ENCODE peak calls at places on chromosomes 12 and 14, in ten cellular contexts. H is GM20000; A is central memory CD8-positive, alpha-beta T cell; M is dermis blood vessel endothelial cell; O is nephron progenitor cell; X is CD8-positive, alpha-beta T cell; L is Kasumi-1; E is globus pallidus; G is NAMALWA; V is A172. U is an unnamed sample.

GRCh38 chr14:64235652-64236640 is 58.2 kb downstream of the ESR2 start:
- DNase-seq in H (peak; percentile 73), A (no peak), M (no peak), O (no peak), X (no peak), L (no peak), E (no peak), G (peak; percentile 81), V (no peak), U (no peak)

GRCh38 chr14:77904218-77904617 is 104.3 kb downstream of the ADCK1 start:
- DNase-seq in H (no peak), A (no peak), M (no peak), O (no peak), X (no peak), L (no peak), E (no peak), G (no peak), V (no peak), U (no peak)

GRCh38 chr12:17322090-17322489 is 716.1 kb upstream of the LMO3 start:
- DNase-seq in H (no peak), A (no peak), M (no peak), O (no peak), X (no peak), L (no peak), E (no peak), G (no peak), V (no peak), U (no peak)

GRCh38 chr12:156945-157344 is 57.0 kb downstream of the SLC6A12 start:
- DNase-seq in H (no peak), A (no peak), M (no peak), O (no peak), X (no peak), L (no peak), E (no peak), G (no peak), V (no peak), U (no peak)

GRCh38 chr12:15558915-15559528 is 230.2 kb downstream of the EPS8 start:
- DNase-seq in H (no peak), A (no peak), M (no peak), O (no peak), X (no peak), L (no peak), E (no peak), G (no peak), V (peak; percentile 13), U (peak; percentile 54)

GRCh38 chr12:133181238-133181959 is at the start of gene ZNF268:
- DNase-seq in H (peak; percentile 91), A (peak; percentile 80), M (peak; percentile 96), O (peak; percentile 93), X (peak; percentile 84), L (peak; percentile 89), E (peak; percentile 85), G (peak; percentile 97), V (peak; percentile 86), U (peak; percentile 92)

GRCh38 chr12:39389399-39390150 is 53.3 kb downstream of the KIF21A start:
- DNase-seq in H (no peak), A (no peak), M (no peak), O (no peak), X (no peak), L (no peak), E (no peak), G (no peak), V (no peak), U (no peak)

GRCh38 chr12:27970981-27971489 is 1.5 kb downstream of the PTHLH start:
- DNase-seq in H (peak; percentile 36), A (no peak), M (no peak), O (peak; percentile 26), X (no peak), L (no peak), E (peak; percentile 5), G (no peak), V (no peak), U (peak; percentile 81)

GRCh38 chr14:83379371-83379770 is 1845.7 kb upstream of the SEL1L start:
- DNase-seq in H (no peak), A (no peak), M (no peak), O (no peak), X (no peak), L (no peak), E (no peak), G (no peak), V (no peak), U (no peak)

GRCh38 chr12:122190842-122191668 is 8.1 kb downstream of the LRRC43 start:
- DNase-seq in H (peak; percentile 88), A (peak; percentile 56), M (peak; percentile 88), O (peak; percentile 75), X (peak; percentile 48), L (peak; percentile 52), E (no peak), G (peak; percentile 89), V (peak; percentile 53), U (peak; percentile 75)

GRCh38 chr14:91361236-91361811 is 56.3 kb downstream of the CCDC88C start:
- DNase-seq in H (no peak), A (no peak), M (no peak), O (no peak), X (no peak), L (peak; percentile 75), E (no peak), G (no peak), V (no peak), U (peak; percentile 96)

GRCh38 chr12:124764870-124765570 is 98.6 kb downstream of the SCARB1 start:
- DNase-seq in H (no peak), A (no peak), M (no peak), O (no peak), X (no peak), L (no peak), E (no peak), G (no peak), V (peak; percentile 35), U (peak; percentile 57)

GRCh38 chr14:106417224-106418049 is 891.1 kb downstream of the TMEM121 start:
- DNase-seq in H (peak; percentile 86), A (peak; percentile 77), M (peak; percentile 23), O (peak; percentile 16), X (peak; percentile 69), L (no peak), E (no peak), G (peak; percentile 95), V (peak; percentile 7), U (no peak)

GRCh38 chr14:82113710-82114109 is 580.1 kb upstream of the SEL1L start:
- DNase-seq in H (no peak), A (no peak), M (no peak), O (no peak), X (no peak), L (no peak), E (no peak), G (no peak), V (no peak), U (no peak)

GRCh38 chr12:7859552-7859951 is 13.2 kb downstream of the SLC2A14 start:
- DNase-seq in H (no peak), A (no peak), M (no peak), O (no peak), X (no peak), L (no peak), E (no peak), G (no peak), V (peak; percentile 41), U (no peak)

GRCh38 chr12:73952304-73952703 is 585.3 kb upstream of the ATXN7L3B start:
- DNase-seq in H (no peak), A (no peak), M (no peak), O (no peak), X (no peak), L (no peak), E (no peak), G (no peak), V (no peak), U (no peak)

GRCh38 chr12:26723379-26724308 is 109.3 kb downstream of the ITPR2 start:
- DNase-seq in H (peak; percentile 13), A (no peak), M (peak; percentile 45), O (no peak), X (no peak), L (no peak), E (no peak), G (peak; percentile 49), V (peak; percentile 28), U (peak; percentile 60)

GRCh38 chr12:116964740-116965090 is 54.0 kb downstream of the FBXW8 start:
- DNase-seq in H (no peak), A (no peak), M (no peak), O (no peak), X (no peak), L (no peak), E (no peak), G (no peak), V (no peak), U (no peak)

GRCh38 chr12:108318472-108319275 is 20.4 kb downstream of the CMKLR1 start:
- DNase-seq in H (no peak), A (no peak), M (no peak), O (no peak), X (no peak), L (no peak), E (no peak), G (no peak), V (no peak), U (no peak)

GRCh38 chr14:28875937-28876910 is 109.6 kb downstream of the FOXG1 start:
- DNase-seq in H (no peak), A (no peak), M (no peak), O (no peak), X (no peak), L (no peak), E (no peak), G (no peak), V (no peak), U (no peak)

GRCh38 chr12:57756406-57757341 is 1.8 kb downstream of the MARCHF9 start:
- DNase-seq in H (peak; percentile 90), A (peak; percentile 51), M (peak; percentile 70), O (peak; percentile 71), X (peak; percentile 60), L (peak; percentile 65), E (no peak), G (peak; percentile 82), V (no peak), U (peak; percentile 60)

GRCh38 chr12:124680863-124681778 is 113.7 kb upstream of the NCOR2 start:
- DNase-seq in H (peak; percentile 76), A (no peak), M (peak; percentile 95), O (no peak), X (no peak), L (peak; percentile 88), E (no peak), G (no peak), V (peak; percentile 99), U (peak; percentile 89)

GRCh38 chr14:96384740-96385139 is 7.2 kb upstream of the AK7 start:
- DNase-seq in H (no peak), A (no peak), M (no peak), O (no peak), X (no peak), L (no peak), E (no peak), G (no peak), V (no peak), U (no peak)

GRCh38 chr14:104950021-104950420 is 25.3 kb downstream of the PLD4 start:
- DNase-seq in H (no peak), A (no peak), M (no peak), O (no peak), X (no peak), L (no peak), E (no peak), G (no peak), V (no peak), U (no peak)

U was measured in epithelial cell of esophagus.